ENCODE peak calls at places on chromosomes 12 and 14, in eight cellular contexts. U is A549, E is K562, R is SK-N-SH, V is HCT116, P is HepG2, O is H1, H is GM12878. I is an unnamed sample.
A peak's percentile ranks its signal among the peaks of the same experiment; 100 is the strongest.

GRCh38 chr12:113569841-113570240 is 98.2 kb upstream of the LHX5 start:
- DNase-seq in U (no peak), E (no peak), R (no peak), V (no peak), P (no peak), O (no peak), H (no peak), I (no peak)

GRCh38 chr12:52197371-52198231 is 5.8 kb upstream of the KRT80 start:
- DNase-seq in U (no peak), E (no peak), R (no peak), V (no peak), P (no peak), O (no peak), H (no peak), I (no peak)

GRCh38 chr12:388547-389137 is 478 bp downstream of the KDM5A start:
- DNase-seq in U (peak; percentile 33), E (peak; percentile 45), R (no peak), V (no peak), P (no peak), O (no peak), H (no peak), I (peak; percentile 64)

GRCh38 chr14:24145700-24146621 is at the start of gene PSME2:
- DNase-seq in U (peak; percentile 51), E (no peak), R (no peak), V (no peak), P (no peak), O (no peak), H (no peak), I (peak; percentile 7)

GRCh38 chr12:42730286-42730685 is 140.7 kb upstream of the PRICKLE1 start:
- DNase-seq in U (no peak), E (no peak), R (no peak), V (no peak), P (no peak), O (no peak), H (no peak), I (no peak)

GRCh38 chr14:65620195-65620594 is 207.7 kb downstream of the FUT8 start:
- DNase-seq in U (no peak), E (no peak), R (no peak), V (no peak), P (no peak), O (no peak), H (no peak), I (no peak)

GRCh38 chr14:22318951-22319350 is 270.1 kb downstream of the DAD1 start:
- DNase-seq in U (no peak), E (no peak), R (no peak), V (no peak), P (no peak), O (no peak), H (no peak), I (no peak)

GRCh38 chr12:104763163-104763805 is 194.8 kb downstream of the SLC41A2 start:
- DNase-seq in U (no peak), E (no peak), R (no peak), V (no peak), P (no peak), O (peak; percentile 14), H (no peak), I (no peak)

GRCh38 chr12:114769634-114770033 is 85.7 kb upstream of the TBX3 start:
- DNase-seq in U (no peak), E (no peak), R (no peak), V (no peak), P (peak; percentile 34), O (no peak), H (no peak), I (no peak)

GRCh38 chr12:105414088-105414487 is 83.6 kb downstream of the C12orf75 start:
- DNase-seq in U (no peak), E (no peak), R (no peak), V (no peak), P (no peak), O (no peak), H (no peak), I (no peak)

GRCh38 chr12:92080390-92081285 is 65.0 kb downstream of the BTG1 start:
- DNase-seq in U (peak; percentile 66), E (no peak), R (no peak), V (peak; percentile 51), P (no peak), O (no peak), H (no peak), I (no peak)

GRCh38 chr12:111398530-111398929 is 7.2 kb upstream of the SH2B3 start:
- DNase-seq in U (no peak), E (no peak), R (no peak), V (no peak), P (no peak), O (no peak), H (no peak), I (peak; percentile 33)

GRCh38 chr14:24078146-24078545 is 6.8 kb downstream of the CPNE6 start:
- DNase-seq in U (no peak), E (no peak), R (no peak), V (no peak), P (no peak), O (no peak), H (no peak), I (no peak)

GRCh38 chr12:104741072-104741471 is 217.0 kb downstream of the SLC41A2 start:
- DNase-seq in U (no peak), E (no peak), R (no peak), V (no peak), P (no peak), O (no peak), H (no peak), I (no peak)

GRCh38 chr14:105993814-105994213 is 467.4 kb downstream of the TMEM121 start:
- DNase-seq in U (no peak), E (no peak), R (no peak), V (no peak), P (no peak), O (no peak), H (no peak), I (no peak)

GRCh38 chr14:105986896-105987284 is 460.5 kb downstream of the TMEM121 start:
- DNase-seq in U (no peak), E (no peak), R (no peak), V (no peak), P (no peak), O (no peak), H (no peak), I (no peak)

GRCh38 chr14:105987563-105987962 is 461.2 kb downstream of the TMEM121 start:
- DNase-seq in U (no peak), E (no peak), R (no peak), V (no peak), P (no peak), O (no peak), H (no peak), I (no peak)

GRCh38 chr14:105989746-105990302 is 463.4 kb downstream of the TMEM121 start:
- DNase-seq in U (no peak), E (no peak), R (no peak), V (no peak), P (no peak), O (no peak), H (no peak), I (no peak)
- H3K9me3 ChIP-seq in U (no peaks in the 10 kb centered on the region), E (no peaks in the 10 kb centered on the region), R (no peaks in the 10 kb centered on the region), V (no peaks in the 10 kb centered on the region), P (no peaks in the 10 kb centered on the region), O (peaks cover 31% of the 10 kb centered on the region), H (no peaks in the 10 kb centered on the region), I (peaks cover 4% of the 10 kb centered on the region)

DNA sequence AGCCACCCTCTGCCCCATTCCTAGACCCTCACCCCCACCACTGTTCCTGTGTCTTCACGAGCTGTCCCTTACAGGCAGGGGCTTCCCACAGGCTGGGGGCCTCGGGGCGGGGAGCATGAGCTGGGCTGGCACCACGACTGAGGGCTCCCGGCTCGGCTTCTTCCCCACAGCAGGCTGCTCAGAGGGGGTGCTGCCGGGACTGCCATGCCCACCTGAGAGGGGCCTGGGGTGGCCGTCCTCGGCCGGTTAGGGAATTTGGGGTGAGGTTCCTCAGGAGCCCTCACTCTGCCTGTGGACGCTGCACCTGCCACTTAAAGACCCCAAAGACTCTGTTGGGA is 6.8 kb downstream of the SLC25A47 start:
- DNase-seq in U (no peak), E (no peak), R (no peak), V (no peak), P (no peak), O (no peak), H (no peak), I (no peak)
- TF ChIP-seq MAX in U (no peak), E (no peak), R (no peak), V (no peak), P (no peak), O (no peak), H (no peak), I (no peak)

GRCh38 chr12:50918584-50919316 is 33.6 kb upstream of the HIGD1C start:
- DNase-seq in U (no peak), E (no peak), R (no peak), V (no peak), P (no peak), O (no peak), H (no peak), I (no peak)
- H3K9me3 ChIP-seq in U (no peaks in the 10 kb centered on the region), E (peaks cover 7% of the 10 kb centered on the region), R (no peaks in the 10 kb centered on the region), V (peaks cover 10% of the 10 kb centered on the region), P (peaks cover 23% of the 10 kb centered on the region), O (peaks cover 23% of the 10 kb centered on the region), H (peaks cover 15% of the 10 kb centered on the region), I (no peaks in the 10 kb centered on the region)

DNA sequence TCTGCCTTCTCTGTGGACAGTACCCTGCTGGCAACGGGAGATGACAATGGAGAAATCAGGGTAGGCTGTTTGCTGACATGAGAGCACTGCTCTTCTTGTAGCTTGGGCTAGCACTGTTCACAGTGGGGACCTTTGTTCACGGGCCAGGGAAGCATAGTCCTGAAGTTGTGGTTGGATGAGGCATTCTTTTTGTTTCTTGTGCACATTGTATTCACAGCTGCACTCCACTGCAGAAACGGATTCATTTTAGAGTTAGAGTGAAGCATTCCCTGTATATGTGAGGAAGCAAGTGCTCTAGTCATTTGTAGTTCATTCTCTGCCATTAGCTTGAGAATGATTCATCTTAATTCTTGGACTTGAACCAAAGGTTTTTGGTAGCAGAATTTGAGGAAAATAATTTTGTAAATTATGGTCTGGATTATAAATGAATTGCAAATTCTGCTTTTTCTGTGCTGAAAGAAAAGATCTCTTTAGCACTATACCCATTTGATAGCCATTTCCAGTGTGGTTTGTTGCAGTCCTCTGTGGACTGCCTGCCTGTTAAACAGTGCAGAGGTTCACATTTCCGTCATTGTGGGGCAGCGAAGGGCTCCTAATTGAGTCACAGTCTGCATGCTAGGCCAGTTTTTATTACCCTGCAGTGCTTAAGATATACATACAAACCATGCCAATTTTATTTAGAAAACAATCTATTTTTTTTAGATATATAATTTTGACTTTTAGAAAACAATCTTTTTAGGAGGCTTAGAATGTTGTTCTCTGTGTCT is 80.6 kb downstream of the APAF1 start:
- DNase-seq in U (no peak), E (peak; percentile 20), R (peak; percentile 46), V (peak; percentile 21), P (peak; percentile 28), O (no peak), H (no peak), I (peak; percentile 51)
- TF ChIP-seq MAX in U (no peak), E (no peak), R (no peak), V (no peak), P (no peak), O (no peak), H (no peak), I (no peak)

GRCh38 chr14:41922014-41922413 is 315.3 kb downstream of the LRFN5 start:
- DNase-seq in U (no peak), E (no peak), R (no peak), V (no peak), P (no peak), O (no peak), H (no peak), I (no peak)

GRCh38 chr14:41925409-41925808 is 318.7 kb downstream of the LRFN5 start:
- DNase-seq in U (no peak), E (no peak), R (no peak), V (peak; percentile 10), P (peak; percentile 28), O (no peak), H (no peak), I (no peak)
- H3K9me3 ChIP-seq in U (no peaks in the 10 kb centered on the region), E (no peaks in the 10 kb centered on the region), R (no peaks in the 10 kb centered on the region), V (no peaks in the 10 kb centered on the region), P (peaks cover 25% of the 10 kb centered on the region), O (no peaks in the 10 kb centered on the region), H (no peaks in the 10 kb centered on the region), I (no peaks in the 10 kb centered on the region)

GRCh38 chr12:98259667-98260066 is 255.7 kb upstream of the TMPO start:
- DNase-seq in U (no peak), E (no peak), R (no peak), V (no peak), P (no peak), O (no peak), H (peak; percentile 38), I (no peak)
- TF ChIP-seq MAX in U (no peak), E (no peak), R (no peak), V (no peak), P (no peak), O (no peak), H (no peak), I (no peak)